ENCODE peak calls at places on chromosomes 7 and 10, in four cellular contexts. One of them, this sample, is unnamed.

GRCh38 chr10:114596793-114597192 is 61.3 kb downstream of the ABLIM1 start:
- DNase-seq in MM.1S: no peak
- DNase-seq in hepatocyte: no peak
- DNase-seq in GM23338: no peak
- DNase-seq in this sample: no peak

GRCh38 chr7:150317748-150318444 is 5.3 kb upstream of the LRRC61 start:
- DNase-seq in MM.1S: no peak
- DNase-seq in hepatocyte: no peak
- DNase-seq in GM23338: peak; percentile 19
- DNase-seq in this sample: no peak

GRCh38 chr7:124208173-124208572 is 175.3 kb upstream of the TMEM229A start:
- DNase-seq in MM.1S: peak; percentile 67
- DNase-seq in hepatocyte: no peak
- DNase-seq in GM23338: no peak
- DNase-seq in this sample: no peak

GRCh38 chr7:107035446-107035845 is 9.1 kb upstream of the PRKAR2B start:
- DNase-seq in MM.1S: no peak
- DNase-seq in hepatocyte: peak; percentile 28
- DNase-seq in GM23338: no peak
- DNase-seq in this sample: no peak

GRCh38 chr10:50577681-50578350 is 45.9 kb downstream of the SGMS1 start:
- DNase-seq in MM.1S: no peak
- DNase-seq in hepatocyte: peak; percentile 71
- DNase-seq in GM23338: no peak
- DNase-seq in this sample: peak; percentile 8

GRCh38 chr7:94511763-94512162 is 2.2 kb downstream of the CASD1 start:
- DNase-seq in MM.1S: no peak
- DNase-seq in hepatocyte: no peak
- DNase-seq in GM23338: no peak
- DNase-seq in this sample: no peak

GRCh38 chr7:31145339-31145738 is 93.2 kb downstream of the ADCYAP1R1 start:
- DNase-seq in MM.1S: no peak
- DNase-seq in hepatocyte: no peak
- DNase-seq in GM23338: peak; percentile 36
- DNase-seq in this sample: no peak

GRCh38 chr7:130721486-130722277 is 12.3 kb downstream of the KLF14 start:
- DNase-seq in MM.1S: peak; percentile 26
- DNase-seq in hepatocyte: peak; percentile 87
- DNase-seq in GM23338: peak; percentile 81
- DNase-seq in this sample: no peak

GRCh38 chr10:129934196-129934925 is 29.7 kb downstream of the EBF3 start:
- DNase-seq in MM.1S: no peak
- DNase-seq in hepatocyte: no peak
- DNase-seq in GM23338: no peak
- DNase-seq in this sample: no peak

GRCh38 chr7:111931016-111931517 is 275.1 kb downstream of the DOCK4 start:
- DNase-seq in MM.1S: no peak
- DNase-seq in hepatocyte: peak; percentile 40
- DNase-seq in GM23338: peak; percentile 42
- DNase-seq in this sample: no peak

GRCh38 chr7:1080918-1081255 is 7.0 kb upstream of the GPER1 start:
- DNase-seq in MM.1S: no peak
- DNase-seq in hepatocyte: no peak
- DNase-seq in GM23338: no peak
- DNase-seq in this sample: no peak

GRCh38 chr7:105689093-105689819 is 108.0 kb upstream of the EFCAB10 start:
- DNase-seq in MM.1S: no peak
- DNase-seq in hepatocyte: no peak
- DNase-seq in GM23338: peak; percentile 96
- DNase-seq in this sample: no peak

GRCh38 chr10:70761727-70762350 is 23.3 kb downstream of the TBATA start:
- DNase-seq in MM.1S: no peak
- DNase-seq in hepatocyte: no peak
- DNase-seq in GM23338: no peak
- DNase-seq in this sample: no peak

GRCh38 chr10:58220769-58221448 is 46.8 kb downstream of the IPMK start:
- DNase-seq in MM.1S: no peak
- DNase-seq in hepatocyte: no peak
- DNase-seq in GM23338: no peak
- DNase-seq in this sample: no peak
- TF ChIP-seq EZH2phosphoT487 in MM.1S: no peak
- TF ChIP-seq EZH2phosphoT487 in hepatocyte: no peak
- TF ChIP-seq EZH2phosphoT487 in GM23338: no peak
- TF ChIP-seq EZH2phosphoT487 in this sample: no peak

GRCh38 chr7:136061433-136061832 is 84.3 kb upstream of the MTPN start:
- DNase-seq in MM.1S: no peak
- DNase-seq in hepatocyte: no peak
- DNase-seq in GM23338: peak; percentile 18
- DNase-seq in this sample: no peak

GRCh38 chr7:136062625-136063336 is 85.6 kb upstream of the MTPN start:
- DNase-seq in MM.1S: no peak
- DNase-seq in hepatocyte: no peak
- DNase-seq in GM23338: no peak
- DNase-seq in this sample: no peak

GRCh38 chr7:136064098-136064497 is 86.9 kb upstream of the MTPN start:
- DNase-seq in MM.1S: no peak
- DNase-seq in hepatocyte: no peak
- DNase-seq in GM23338: no peak
- DNase-seq in this sample: no peak

GRCh38 chr7:136064627-136065237 is 87.6 kb upstream of the MTPN start:
- DNase-seq in MM.1S: no peak
- DNase-seq in hepatocyte: no peak
- DNase-seq in GM23338: no peak
- DNase-seq in this sample: no peak

GRCh38 chr7:136063337-136063666 is 86.1 kb upstream of the MTPN start:
- DNase-seq in MM.1S: no peak
- DNase-seq in hepatocyte: no peak
- DNase-seq in GM23338: no peak
- DNase-seq in this sample: no peak
- H3K4me1 ChIP-seq in MM.1S: no peaks in the 10 kb centered on the region
- H3K4me1 ChIP-seq in hepatocyte: peaks cover 9% of the 10 kb centered on the region
- H3K4me1 ChIP-seq in GM23338: no peaks in the 10 kb centered on the region
- H3K4me1 ChIP-seq in this sample: no peaks in the 10 kb centered on the region

GRCh38 chr10:97321032-97321806 is 2.1 kb downstream of the FRAT1 start:
- DNase-seq in MM.1S: no peak
- DNase-seq in hepatocyte: peak; percentile 39
- DNase-seq in GM23338: peak; percentile 79
- DNase-seq in this sample: no peak

GRCh38 chr10:97320480-97321031 is 1.5 kb downstream of the FRAT1 start:
- DNase-seq in MM.1S: no peak
- DNase-seq in hepatocyte: no peak
- DNase-seq in GM23338: peak; percentile 32
- DNase-seq in this sample: no peak

GRCh38 chr10:97321807-97322195 is 2.7 kb downstream of the FRAT1 start:
- DNase-seq in MM.1S: no peak
- DNase-seq in hepatocyte: no peak
- DNase-seq in GM23338: peak; percentile 62
- DNase-seq in this sample: no peak

GRCh38 chr10:97318772-97319651 is at the start of gene FRAT1:
- DNase-seq in MM.1S: peak; percentile 84
- DNase-seq in hepatocyte: peak; percentile 95
- DNase-seq in GM23338: peak; percentile 93
- DNase-seq in this sample: peak; percentile 90

DNA sequence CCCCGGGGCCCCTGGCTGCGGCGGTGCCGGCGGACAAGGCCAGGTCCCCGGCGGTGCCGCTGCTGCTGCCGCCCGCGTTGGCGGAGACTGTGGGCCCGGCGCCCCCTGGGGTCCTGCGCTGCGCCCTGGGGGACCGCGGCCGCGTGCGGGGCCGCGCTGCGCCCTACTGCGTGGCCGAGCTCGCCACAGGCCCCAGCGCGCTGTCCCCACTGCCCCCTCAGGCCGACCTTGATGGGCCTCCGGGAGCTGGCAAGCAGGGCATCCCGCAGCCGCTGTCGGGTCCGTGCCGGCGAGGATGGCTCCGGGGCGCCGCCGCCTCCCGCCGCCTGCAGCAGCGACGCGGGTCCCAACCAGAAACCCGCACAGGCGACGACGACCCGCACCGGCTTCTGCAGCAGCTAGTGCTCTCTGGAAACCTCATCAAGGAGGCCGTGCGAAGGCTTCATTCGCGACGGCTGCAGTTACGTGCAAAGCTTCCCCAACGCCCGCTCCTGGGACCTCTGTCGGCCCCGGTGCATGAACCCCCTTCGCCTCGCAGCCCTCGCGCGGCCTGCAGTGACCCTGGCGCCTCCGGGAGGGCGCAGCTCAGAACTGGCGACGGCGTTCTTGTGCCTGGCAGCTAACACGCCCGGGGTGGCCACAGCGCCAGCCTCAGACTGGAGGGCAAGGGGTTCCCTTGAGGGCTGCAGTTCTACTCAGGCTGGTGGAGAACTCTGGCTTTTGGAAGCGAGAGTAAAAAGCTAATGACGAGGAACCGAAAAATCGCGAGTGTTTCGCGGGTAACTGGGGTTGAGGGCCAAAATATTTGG is 804 bp downstream of the FRAT1 start:
- DNase-seq in MM.1S: peak; percentile 62
- DNase-seq in hepatocyte: peak; percentile 73
- DNase-seq in GM23338: peak; percentile 86
- DNase-seq in this sample: peak; percentile 72
- TF ChIP-seq CTCF in MM.1S: peak; percentile 41
- TF ChIP-seq CTCF in hepatocyte: no peak
- TF ChIP-seq CTCF in GM23338: no peak
- TF ChIP-seq CTCF in this sample: peak; percentile 54

GRCh38 chr10:29950391-29950790 is 109.0 kb downstream of the JCAD start:
- DNase-seq in MM.1S: no peak
- DNase-seq in hepatocyte: no peak
- DNase-seq in GM23338: no peak
- DNase-seq in this sample: no peak
- TF ChIP-seq EZH2phosphoT487 in MM.1S: no peak
- TF ChIP-seq EZH2phosphoT487 in hepatocyte: no peak
- TF ChIP-seq EZH2phosphoT487 in GM23338: no peak
- TF ChIP-seq EZH2phosphoT487 in this sample: no peak

GRCh38 chr10:3535001-3535400 is 250.0 kb downstream of the KLF6 start:
- DNase-seq in MM.1S: no peak
- DNase-seq in hepatocyte: no peak
- DNase-seq in GM23338: no peak
- DNase-seq in this sample: no peak
- H3K4me1 ChIP-seq in MM.1S: no peaks in the 10 kb centered on the region
- H3K4me1 ChIP-seq in hepatocyte: peaks cover 18% of the 10 kb centered on the region
- H3K4me1 ChIP-seq in GM23338: no peaks in the 10 kb centered on the region
- H3K4me1 ChIP-seq in this sample: no peaks in the 10 kb centered on the region

GRCh38 chr10:29790223-29790622 is 155.5 kb upstream of the SVIL start:
- DNase-seq in MM.1S: no peak
- DNase-seq in hepatocyte: no peak
- DNase-seq in GM23338: no peak
- DNase-seq in this sample: no peak

GRCh38 chr10:29794776-29795635 is 160.2 kb upstream of the SVIL start:
- DNase-seq in MM.1S: no peak
- DNase-seq in hepatocyte: no peak
- DNase-seq in GM23338: no peak
- DNase-seq in this sample: no peak

GRCh38 chr10:29788113-29788512 is 153.3 kb upstream of the SVIL start:
- DNase-seq in MM.1S: no peak
- DNase-seq in hepatocyte: no peak
- DNase-seq in GM23338: no peak
- DNase-seq in this sample: no peak

GRCh38 chr10:29795856-29796255 is 161.1 kb upstream of the SVIL start:
- DNase-seq in MM.1S: no peak
- DNase-seq in hepatocyte: no peak
- DNase-seq in GM23338: no peak
- DNase-seq in this sample: no peak

DNA sequence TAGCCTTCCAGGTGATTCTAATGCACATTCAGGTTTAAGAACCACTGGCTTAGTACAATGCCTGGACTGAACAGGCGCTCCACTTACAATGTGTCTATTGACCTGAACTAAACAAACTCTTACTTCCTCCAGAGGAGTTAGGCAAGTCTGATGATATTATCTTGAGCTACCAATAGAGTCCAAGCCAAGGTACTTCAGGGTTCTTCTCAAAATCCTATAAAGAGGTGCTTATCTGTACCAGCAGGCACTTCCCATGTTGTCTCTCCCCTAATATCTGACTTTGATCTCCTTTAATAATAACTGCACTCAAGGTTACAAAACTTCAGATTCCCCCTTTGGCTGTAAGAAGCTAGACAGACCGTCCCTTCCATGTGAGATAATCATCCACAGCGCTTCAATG is 157.0 kb upstream of the SVIL start:
- DNase-seq in MM.1S: no peak
- DNase-seq in hepatocyte: no peak
- DNase-seq in GM23338: no peak
- DNase-seq in this sample: no peak
- TF ChIP-seq CTCF in MM.1S: no peak
- TF ChIP-seq CTCF in hepatocyte: no peak
- TF ChIP-seq CTCF in GM23338: no peak
- TF ChIP-seq CTCF in this sample: no peak

This sample was measured in OCI-LY7.